ENCODE peak calls at places on chromosomes 13 and 19, in nine cellular contexts. L, K, M, H, B, W, Y, J and I are unnamed samples.

GRCh38 chr13:113786262-113786841 is 27.3 kb downstream of the TMEM255B start:
- DNase-seq in H (peak), B (no peak), W (no peak), Y (no peak), M (no peak), L (no peak), K (no peak), J (no peak), I (no peak)

GRCh38 chr13:110772091-110772984 is 58.8 kb downstream of the ING1 start:
- DNase-seq in Y (no peak), M (no peak), L (no peak), B (no peak), W (no peak), H (no peak), K (no peak), J (no peak), I (no peak)

GRCh38 chr13:94516456-94516855 is 37.0 kb upstream of the DCT start:
- DNase-seq in L (no peak), Y (no peak), M (no peak), J (no peak), H (no peak), B (no peak), W (no peak), K (no peak), I (no peak)

GRCh38 chr19:33500991-33501390 is 20.6 kb downstream of the PEPD start:
- DNase-seq in W (no peak), M (no peak), L (no peak), H (no peak), B (no peak), J (no peak), K (no peak), Y (no peak), I (no peak)

GRCh38 chr13:26721251-26721939 is 39.2 kb downstream of the GPR12 start:
- DNase-seq in K (no peak), B (no peak), W (no peak), Y (no peak), L (no peak), J (peak), H (no peak), M (no peak), I (no peak)

GRCh38 chr13:21123956-21124355 is 52.4 kb downstream of the SKA3 start:
- DNase-seq in Y (no peak), H (no peak), B (no peak), K (no peak), J (no peak), M (peak), L (no peak), W (no peak), I (no peak)

GRCh38 chr19:11130824-11131455 is 24.6 kb downstream of the SPC24 start:
- DNase-seq in W (peak), J (peak), K (peak), H (peak), B (peak), Y (peak), L (peak), M (peak), I (peak)

GRCh38 chr13:97266734-97267417 is 44.7 kb downstream of the MBNL2 start:
- DNase-seq in J (no peak), Y (no peak), M (no peak), W (no peak), B (no peak), H (no peak), K (no peak), L (no peak), I (no peak)

GRCh38 chr13:52048516-52048915 is 24.0 kb downstream of the UTP14C start:
- DNase-seq in Y (no peak), W (no peak), L (no peak), B (no peak), M (no peak), K (no peak), J (no peak), H (no peak), I (no peak)

GRCh38 chr19:3184847-3185481 is 766 bp upstream of the NCLN start:
- DNase-seq in W (peak), K (no peak), L (peak), J (peak), H (peak), B (no peak), Y (no peak), M (no peak), I (no peak)

GRCh38 chr19:58561373-58562125 is 3.1 kb upstream of the UBE2M start:
- DNase-seq in M (no peak), J (no peak), Y (no peak), H (no peak), B (no peak), W (no peak), K (no peak), L (no peak), I (no peak)

GRCh38 chr13:114005206-114005720 is 31.4 kb upstream of the C13orf46 start:
- DNase-seq in M (no peak), Y (no peak), J (peak), K (peak), L (no peak), W (no peak), B (peak), H (no peak), I (no peak)